ENCODE peak calls at places on chromosomes 5 and 9, in four cellular contexts. B, X, O and G are unnamed samples.
A peak's percentile ranks its signal among the peaks of the same experiment; 100 is the strongest.

GRCh38 chr5:116075117-116075910 is 9.5 kb upstream of the COMMD10 start:
- ATAC-seq in B (no peak), X (peak; percentile 42), O (no peak), G (peak; percentile 20)

GRCh38 chr5:145056805-145057204 is 778.3 kb downstream of the PRELID2 start:
- ATAC-seq in B (no peak), X (peak; percentile 73), O (no peak), G (peak; percentile 70)

GRCh38 chr9:121009657-121010056 is 40.4 kb downstream of the C5 start:
- ATAC-seq in B (no peak), X (peak; percentile 72), O (no peak), G (peak; percentile 85)

GRCh38 chr9:127926961-127927456 is 3.6 kb downstream of the PIP5KL1 start:
- ATAC-seq in B (no peak), X (peak; percentile 9), O (no peak), G (peak; percentile 30)

GRCh38 chr5:74154526-74154925 is 486.0 kb downstream of the ENC1 start:
- ATAC-seq in B (no peak), X (no peak), O (no peak), G (no peak)

GRCh38 chr9:134065720-134066419 is 2.0 kb downstream of the BRD3 start:
- ATAC-seq in B (no peak), X (peak; percentile 50), O (no peak), G (peak; percentile 55)

GRCh38 chr5:112069329-112069728 is 312.3 kb upstream of the NREP start:
- ATAC-seq in B (no peak), X (no peak), O (no peak), G (no peak)

GRCh38 chr5:132808448-132808847 is 4.7 kb upstream of the SOWAHA start:
- ATAC-seq in B (no peak), X (no peak), O (no peak), G (no peak)

GRCh38 chr5:175542232-175542965 is 64.0 kb downstream of the SFXN1 start:
- ATAC-seq in B (no peak), X (peak; percentile 95), O (no peak), G (peak; percentile 73)